ENCODE peak calls at places on chromosome 22, in ten cellular contexts. One of them, this sample, is unnamed.

GRCh38 chr22:47197735-47198500 is 435.5 kb downstream of the TBC1D22A start:
- DNase-seq in esophagus muscularis mucosa: no peak
- DNase-seq in fibroblast of the aortic adventitia: no peak
- DNase-seq in NCI-H2029 treated with DMSO at 0.1 percent for 48 hours: no peak
- DNase-seq in neural crest cell: no peak
- DNase-seq in NCI-H1092: no peak
- DNase-seq in right atrium auricular region: peak; percentile 53
- DNase-seq in NCI-H187: no peak
- DNase-seq in iPS DF 6.9: no peak
- DNase-seq in AG09309: no peak
- DNase-seq in this sample: no peak

GRCh38 chr22:30266445-30267381 is at the start of gene OSM:
- DNase-seq in esophagus muscularis mucosa: no peak
- DNase-seq in fibroblast of the aortic adventitia: no peak
- DNase-seq in NCI-H2029 treated with DMSO at 0.1 percent for 48 hours: no peak
- DNase-seq in neural crest cell: no peak
- DNase-seq in NCI-H1092: no peak
- DNase-seq in right atrium auricular region: peak; percentile 71
- DNase-seq in NCI-H187: no peak
- DNase-seq in iPS DF 6.9: no peak
- DNase-seq in AG09309: no peak
- DNase-seq in this sample: no peak

GRCh38 chr22:42116848-42117424 is 13.7 kb downstream of the CYP2D6 start:
- DNase-seq in esophagus muscularis mucosa: no peak
- DNase-seq in fibroblast of the aortic adventitia: no peak
- DNase-seq in NCI-H2029 treated with DMSO at 0.1 percent for 48 hours: no peak
- DNase-seq in neural crest cell: no peak
- DNase-seq in NCI-H1092: no peak
- DNase-seq in right atrium auricular region: no peak
- DNase-seq in NCI-H187: no peak
- DNase-seq in iPS DF 6.9: no peak
- DNase-seq in AG09309: no peak
- DNase-seq in this sample: no peak

GRCh38 chr22:19122752-19123492 is 710 bp upstream of the DGCR2 start:
- DNase-seq in esophagus muscularis mucosa: no peak
- DNase-seq in fibroblast of the aortic adventitia: peak; percentile 9
- DNase-seq in NCI-H2029 treated with DMSO at 0.1 percent for 48 hours: no peak
- DNase-seq in neural crest cell: no peak
- DNase-seq in NCI-H1092: no peak
- DNase-seq in right atrium auricular region: no peak
- DNase-seq in NCI-H187: no peak
- DNase-seq in iPS DF 6.9: no peak
- DNase-seq in AG09309: no peak
- DNase-seq in this sample: peak; percentile 23

GRCh38 chr22:43263645-43264514 is 76.9 kb upstream of the TTLL12 start:
- DNase-seq in esophagus muscularis mucosa: no peak
- DNase-seq in fibroblast of the aortic adventitia: peak; percentile 73
- DNase-seq in NCI-H2029 treated with DMSO at 0.1 percent for 48 hours: no peak
- DNase-seq in neural crest cell: no peak
- DNase-seq in NCI-H1092: no peak
- DNase-seq in right atrium auricular region: peak; percentile 61
- DNase-seq in NCI-H187: no peak
- DNase-seq in iPS DF 6.9: no peak
- DNase-seq in AG09309: peak; percentile 5
- DNase-seq in this sample: peak; percentile 89

GRCh38 chr22:35330258-35330861 is 30.7 kb downstream of the TOM1 start:
- DNase-seq in esophagus muscularis mucosa: peak; percentile 95
- DNase-seq in fibroblast of the aortic adventitia: peak; percentile 74
- DNase-seq in NCI-H2029 treated with DMSO at 0.1 percent for 48 hours: peak; percentile 65
- DNase-seq in neural crest cell: no peak
- DNase-seq in NCI-H1092: no peak
- DNase-seq in right atrium auricular region: peak; percentile 91
- DNase-seq in NCI-H187: no peak
- DNase-seq in iPS DF 6.9: no peak
- DNase-seq in AG09309: no peak
- DNase-seq in this sample: no peak

GRCh38 chr22:49951986-49952896 is 8.3 kb upstream of the PIM3 start:
- DNase-seq in esophagus muscularis mucosa: no peak
- DNase-seq in fibroblast of the aortic adventitia: peak; percentile 82
- DNase-seq in NCI-H2029 treated with DMSO at 0.1 percent for 48 hours: no peak
- DNase-seq in neural crest cell: no peak
- DNase-seq in NCI-H1092: no peak
- DNase-seq in right atrium auricular region: no peak
- DNase-seq in NCI-H187: no peak
- DNase-seq in iPS DF 6.9: no peak
- DNase-seq in AG09309: no peak
- DNase-seq in this sample: peak; percentile 79

GRCh38 chr22:37764622-37765021 is 43.1 kb upstream of the GCAT start:
- DNase-seq in esophagus muscularis mucosa: no peak
- DNase-seq in fibroblast of the aortic adventitia: no peak
- DNase-seq in NCI-H2029 treated with DMSO at 0.1 percent for 48 hours: no peak
- DNase-seq in neural crest cell: no peak
- DNase-seq in NCI-H1092: no peak
- DNase-seq in right atrium auricular region: no peak
- DNase-seq in NCI-H187: no peak
- DNase-seq in iPS DF 6.9: no peak
- DNase-seq in AG09309: no peak
- DNase-seq in this sample: no peak

GRCh38 chr22:27278986-27279385 is 522.6 kb downstream of the MN1 start:
- DNase-seq in esophagus muscularis mucosa: no peak
- DNase-seq in fibroblast of the aortic adventitia: peak; percentile 27
- DNase-seq in NCI-H2029 treated with DMSO at 0.1 percent for 48 hours: no peak
- DNase-seq in neural crest cell: no peak
- DNase-seq in NCI-H1092: no peak
- DNase-seq in right atrium auricular region: no peak
- DNase-seq in NCI-H187: no peak
- DNase-seq in iPS DF 6.9: no peak
- DNase-seq in AG09309: no peak
- DNase-seq in this sample: no peak

GRCh38 chr22:27032121-27032761 is 374.9 kb downstream of the MIAT start:
- DNase-seq in esophagus muscularis mucosa: no peak
- DNase-seq in fibroblast of the aortic adventitia: no peak
- DNase-seq in NCI-H2029 treated with DMSO at 0.1 percent for 48 hours: peak; percentile 49
- DNase-seq in neural crest cell: peak; percentile 18
- DNase-seq in NCI-H1092: peak; percentile 81
- DNase-seq in right atrium auricular region: no peak
- DNase-seq in NCI-H187: no peak
- DNase-seq in iPS DF 6.9: peak; percentile 55
- DNase-seq in AG09309: no peak
- DNase-seq in this sample: no peak

GRCh38 chr22:37192741-37193140 is 4.7 kb upstream of the C1QTNF6 start:
- DNase-seq in esophagus muscularis mucosa: no peak
- DNase-seq in fibroblast of the aortic adventitia: no peak
- DNase-seq in NCI-H2029 treated with DMSO at 0.1 percent for 48 hours: no peak
- DNase-seq in neural crest cell: no peak
- DNase-seq in NCI-H1092: no peak
- DNase-seq in right atrium auricular region: no peak
- DNase-seq in NCI-H187: no peak
- DNase-seq in iPS DF 6.9: no peak
- DNase-seq in AG09309: no peak
- DNase-seq in this sample: no peak

GRCh38 chr22:46031965-46032851 is 55.2 kb upstream of the WNT7B start:
- DNase-seq in esophagus muscularis mucosa: no peak
- DNase-seq in fibroblast of the aortic adventitia: no peak
- DNase-seq in NCI-H2029 treated with DMSO at 0.1 percent for 48 hours: no peak
- DNase-seq in neural crest cell: no peak
- DNase-seq in NCI-H1092: no peak
- DNase-seq in right atrium auricular region: no peak
- DNase-seq in NCI-H187: no peak
- DNase-seq in iPS DF 6.9: no peak
- DNase-seq in AG09309: no peak
- DNase-seq in this sample: no peak

GRCh38 chr22:28143961-28144745 is 225.1 kb upstream of the PITPNB start:
- DNase-seq in esophagus muscularis mucosa: no peak
- DNase-seq in fibroblast of the aortic adventitia: peak; percentile 65
- DNase-seq in NCI-H2029 treated with DMSO at 0.1 percent for 48 hours: no peak
- DNase-seq in neural crest cell: no peak
- DNase-seq in NCI-H1092: no peak
- DNase-seq in right atrium auricular region: no peak
- DNase-seq in NCI-H187: no peak
- DNase-seq in iPS DF 6.9: no peak
- DNase-seq in AG09309: no peak
- DNase-seq in this sample: no peak

GRCh38 chr22:41256254-41256897 is 15.6 kb upstream of the CHADL start:
- DNase-seq in esophagus muscularis mucosa: no peak
- DNase-seq in fibroblast of the aortic adventitia: peak; percentile 66
- DNase-seq in NCI-H2029 treated with DMSO at 0.1 percent for 48 hours: no peak
- DNase-seq in neural crest cell: no peak
- DNase-seq in NCI-H1092: no peak
- DNase-seq in right atrium auricular region: no peak
- DNase-seq in NCI-H187: no peak
- DNase-seq in iPS DF 6.9: no peak
- DNase-seq in AG09309: peak; percentile 17
- DNase-seq in this sample: no peak

GRCh38 chr22:39097098-39098020 is at the start of gene APOBEC3H:
- DNase-seq in esophagus muscularis mucosa: no peak
- DNase-seq in fibroblast of the aortic adventitia: no peak
- DNase-seq in NCI-H2029 treated with DMSO at 0.1 percent for 48 hours: no peak
- DNase-seq in neural crest cell: no peak
- DNase-seq in NCI-H1092: no peak
- DNase-seq in right atrium auricular region: no peak
- DNase-seq in NCI-H187: no peak
- DNase-seq in iPS DF 6.9: no peak
- DNase-seq in AG09309: no peak
- DNase-seq in this sample: peak; percentile 21

GRCh38 chr22:20983081-20983745 is 1.1 kb downstream of the LZTR1 start:
- DNase-seq in esophagus muscularis mucosa: no peak
- DNase-seq in fibroblast of the aortic adventitia: peak; percentile 6
- DNase-seq in NCI-H2029 treated with DMSO at 0.1 percent for 48 hours: no peak
- DNase-seq in neural crest cell: no peak
- DNase-seq in NCI-H1092: no peak
- DNase-seq in right atrium auricular region: no peak
- DNase-seq in NCI-H187: no peak
- DNase-seq in iPS DF 6.9: no peak
- DNase-seq in AG09309: no peak
- DNase-seq in this sample: no peak

GRCh38 chr22:29848115-29848514 is 10.0 kb upstream of the ASCC2 start:
- DNase-seq in esophagus muscularis mucosa: no peak
- DNase-seq in fibroblast of the aortic adventitia: no peak
- DNase-seq in NCI-H2029 treated with DMSO at 0.1 percent for 48 hours: no peak
- DNase-seq in neural crest cell: no peak
- DNase-seq in NCI-H1092: no peak
- DNase-seq in right atrium auricular region: no peak
- DNase-seq in NCI-H187: no peak
- DNase-seq in iPS DF 6.9: no peak
- DNase-seq in AG09309: no peak
- DNase-seq in this sample: no peak

GRCh38 chr22:27973851-27974250 is 54.8 kb upstream of the PITPNB start:
- DNase-seq in esophagus muscularis mucosa: no peak
- DNase-seq in fibroblast of the aortic adventitia: peak; percentile 19
- DNase-seq in NCI-H2029 treated with DMSO at 0.1 percent for 48 hours: no peak
- DNase-seq in neural crest cell: no peak
- DNase-seq in NCI-H1092: no peak
- DNase-seq in right atrium auricular region: no peak
- DNase-seq in NCI-H187: no peak
- DNase-seq in iPS DF 6.9: no peak
- DNase-seq in AG09309: no peak
- DNase-seq in this sample: no peak

GRCh38 chr22:19307872-19308271 is 16.4 kb upstream of the CLTCL1 start:
- DNase-seq in esophagus muscularis mucosa: no peak
- DNase-seq in fibroblast of the aortic adventitia: no peak
- DNase-seq in NCI-H2029 treated with DMSO at 0.1 percent for 48 hours: no peak
- DNase-seq in neural crest cell: no peak
- DNase-seq in NCI-H1092: no peak
- DNase-seq in right atrium auricular region: no peak
- DNase-seq in NCI-H187: no peak
- DNase-seq in iPS DF 6.9: no peak
- DNase-seq in AG09309: no peak
- DNase-seq in this sample: no peak

GRCh38 chr22:24244144-24244787 is 616 bp downstream of the GGT5 start:
- DNase-seq in esophagus muscularis mucosa: no peak
- DNase-seq in fibroblast of the aortic adventitia: peak; percentile 70
- DNase-seq in NCI-H2029 treated with DMSO at 0.1 percent for 48 hours: no peak
- DNase-seq in neural crest cell: no peak
- DNase-seq in NCI-H1092: no peak
- DNase-seq in right atrium auricular region: no peak
- DNase-seq in NCI-H187: no peak
- DNase-seq in iPS DF 6.9: no peak
- DNase-seq in AG09309: no peak
- DNase-seq in this sample: no peak

GRCh38 chr22:44091021-44091721 is 67.1 kb downstream of the PARVB start:
- DNase-seq in esophagus muscularis mucosa: no peak
- DNase-seq in fibroblast of the aortic adventitia: peak; percentile 18
- DNase-seq in NCI-H2029 treated with DMSO at 0.1 percent for 48 hours: no peak
- DNase-seq in neural crest cell: no peak
- DNase-seq in NCI-H1092: no peak
- DNase-seq in right atrium auricular region: no peak
- DNase-seq in NCI-H187: no peak
- DNase-seq in iPS DF 6.9: no peak
- DNase-seq in AG09309: no peak
- DNase-seq in this sample: peak; percentile 11

GRCh38 chr22:46075764-46076531 is 74.4 kb upstream of the PPARA start:
- DNase-seq in esophagus muscularis mucosa: no peak
- DNase-seq in fibroblast of the aortic adventitia: peak; percentile 30
- DNase-seq in NCI-H2029 treated with DMSO at 0.1 percent for 48 hours: no peak
- DNase-seq in neural crest cell: no peak
- DNase-seq in NCI-H1092: no peak
- DNase-seq in right atrium auricular region: no peak
- DNase-seq in NCI-H187: no peak
- DNase-seq in iPS DF 6.9: no peak
- DNase-seq in AG09309: no peak
- DNase-seq in this sample: peak; percentile 30

GRCh38 chr22:24146791-24147353 is 34.4 kb upstream of the SUSD2 start:
- DNase-seq in esophagus muscularis mucosa: no peak
- DNase-seq in fibroblast of the aortic adventitia: peak; percentile 84
- DNase-seq in NCI-H2029 treated with DMSO at 0.1 percent for 48 hours: no peak
- DNase-seq in neural crest cell: no peak
- DNase-seq in NCI-H1092: no peak
- DNase-seq in right atrium auricular region: no peak
- DNase-seq in NCI-H187: no peak
- DNase-seq in iPS DF 6.9: no peak
- DNase-seq in AG09309: no peak
- DNase-seq in this sample: no peak

GRCh38 chr22:37267128-37267587 is 15.2 kb upstream of the CYTH4 start:
- DNase-seq in esophagus muscularis mucosa: no peak
- DNase-seq in fibroblast of the aortic adventitia: peak; percentile 30
- DNase-seq in NCI-H2029 treated with DMSO at 0.1 percent for 48 hours: no peak
- DNase-seq in neural crest cell: peak; percentile 76
- DNase-seq in NCI-H1092: peak; percentile 28
- DNase-seq in right atrium auricular region: no peak
- DNase-seq in NCI-H187: no peak
- DNase-seq in iPS DF 6.9: no peak
- DNase-seq in AG09309: no peak
- DNase-seq in this sample: peak; percentile 80

GRCh38 chr22:33513388-33514336 is 406.6 kb downstream of the LARGE1 start:
- DNase-seq in esophagus muscularis mucosa: no peak
- DNase-seq in fibroblast of the aortic adventitia: peak; percentile 62
- DNase-seq in NCI-H2029 treated with DMSO at 0.1 percent for 48 hours: no peak
- DNase-seq in neural crest cell: no peak
- DNase-seq in NCI-H1092: no peak
- DNase-seq in right atrium auricular region: no peak
- DNase-seq in NCI-H187: no peak
- DNase-seq in iPS DF 6.9: no peak
- DNase-seq in AG09309: no peak
- DNase-seq in this sample: no peak

This sample was measured in Calu3.